ENCODE peak calls at places on chromosomes 12 and 14, in six cellular contexts. P, H, Q, N, Y and W are unnamed samples.
A peak's percentile ranks its signal among the peaks of the same experiment; 100 is the strongest.

GRCh38 chr14:101408077-101408831 is 153.0 kb upstream of the DIO3 start:
- DNase-seq in Y (no peak), P (peak; percentile 50), Q (no peak), H (no peak), N (peak; percentile 80), W (no peak)

GRCh38 chr14:97283450-97284230 is 486.5 kb downstream of the VRK1 start:
- DNase-seq in Y (no peak), P (no peak), H (no peak), Q (no peak), N (no peak), W (no peak)

GRCh38 chr12:12714276-12715001 is 2.7 kb upstream of the CDKN1B start:
- DNase-seq in Q (no peak), H (no peak), Y (peak; percentile 69), N (peak; percentile 54), P (no peak), W (no peak)

GRCh38 chr12:7143564-7143963 is 13.4 kb downstream of the CLSTN3 start:
- DNase-seq in Y (no peak), Q (no peak), P (no peak), H (no peak), N (no peak), W (no peak)

GRCh38 chr14:93832665-93833064 is 44.4 kb upstream of the PRIMA1 start:
- DNase-seq in H (no peak), Q (peak; percentile 77), Y (no peak), N (no peak), P (no peak), W (no peak)

GRCh38 chr14:69780952-69781351 is 14.0 kb downstream of the SRSF5 start:
- DNase-seq in H (no peak), Q (no peak), Y (no peak), P (no peak), N (no peak), W (no peak)

GRCh38 chr14:26655128-26655527 is 57.3 kb upstream of the NOVA1 start:
- DNase-seq in P (no peak), N (no peak), Y (no peak), Q (no peak), H (no peak), W (no peak)

GRCh38 chr14:25848601-25849000 is 749.2 kb downstream of the NOVA1 start:
- DNase-seq in N (no peak), H (no peak), Q (no peak), P (no peak), Y (no peak), W (peak; percentile 5)

GRCh38 chr12:128267651-128268347 is 829 bp downstream of the TMEM132C start:
- DNase-seq in H (no peak), Y (no peak), P (no peak), N (no peak), Q (no peak), W (no peak)

GRCh38 chr12:92771011-92771410 is 68.2 kb downstream of the PLEKHG7 start:
- DNase-seq in H (no peak), N (no peak), P (no peak), Q (no peak), Y (no peak), W (no peak)

GRCh38 chr14:27181304-27181703 is 583.5 kb upstream of the NOVA1 start:
- DNase-seq in N (no peak), P (no peak), Q (no peak), Y (no peak), H (no peak), W (no peak)

GRCh38 chr12:114368685-114369084 is 37.3 kb downstream of the TBX5 start:
- DNase-seq in Q (no peak), Y (no peak), H (no peak), N (no peak), P (no peak), W (no peak)

GRCh38 chr14:44771495-44771894 is 190.3 kb downstream of the KLHL28 start:
- DNase-seq in H (no peak), Y (no peak), P (no peak), Q (no peak), N (no peak), W (no peak)

GRCh38 chr12:80679346-80680131 is 27.9 kb upstream of the MYF6 start:
- DNase-seq in Q (no peak), H (no peak), N (no peak), Y (no peak), P (no peak), W (no peak)

GRCh38 chr12:105485321-105485910 is 154.9 kb downstream of the C12orf75 start:
- DNase-seq in Q (no peak), H (no peak), N (peak; percentile 89), P (peak; percentile 89), Y (no peak), W (no peak)

GRCh38 chr12:15662303-15662980 is 126.7 kb downstream of the EPS8 start:
- DNase-seq in N (peak; percentile 95), H (peak; percentile 86), Q (no peak), P (peak; percentile 43), Y (no peak), W (peak; percentile 81)

GRCh38 chr14:33676135-33676566 is 274.7 kb downstream of the EGLN3 start:
- DNase-seq in Q (peak; percentile 60), N (peak; percentile 70), Y (no peak), H (peak; percentile 16), P (peak; percentile 69), W (no peak)

GRCh38 chr12:120225200-120225558 is 24.3 kb upstream of the RPLP0 start:
- DNase-seq in N (no peak), P (no peak), Y (no peak), H (no peak), Q (no peak), W (no peak)

GRCh38 chr14:51139221-51139681 is 44.3 kb upstream of the TRIM9 start:
- DNase-seq in P (no peak), Q (no peak), H (no peak), Y (no peak), N (no peak), W (peak; percentile 31)

GRCh38 chr12:50390284-50390683 is 6.1 kb downstream of the FAM186A start:
- DNase-seq in Y (no peak), H (peak; percentile 21), N (peak; percentile 96), Q (no peak), P (peak; percentile 85), W (no peak)

GRCh38 chr14:58722433-58722832 is 84.7 kb downstream of the DACT1 start:
- DNase-seq in N (no peak), Q (no peak), H (no peak), Y (no peak), P (no peak), W (no peak)

DNA sequence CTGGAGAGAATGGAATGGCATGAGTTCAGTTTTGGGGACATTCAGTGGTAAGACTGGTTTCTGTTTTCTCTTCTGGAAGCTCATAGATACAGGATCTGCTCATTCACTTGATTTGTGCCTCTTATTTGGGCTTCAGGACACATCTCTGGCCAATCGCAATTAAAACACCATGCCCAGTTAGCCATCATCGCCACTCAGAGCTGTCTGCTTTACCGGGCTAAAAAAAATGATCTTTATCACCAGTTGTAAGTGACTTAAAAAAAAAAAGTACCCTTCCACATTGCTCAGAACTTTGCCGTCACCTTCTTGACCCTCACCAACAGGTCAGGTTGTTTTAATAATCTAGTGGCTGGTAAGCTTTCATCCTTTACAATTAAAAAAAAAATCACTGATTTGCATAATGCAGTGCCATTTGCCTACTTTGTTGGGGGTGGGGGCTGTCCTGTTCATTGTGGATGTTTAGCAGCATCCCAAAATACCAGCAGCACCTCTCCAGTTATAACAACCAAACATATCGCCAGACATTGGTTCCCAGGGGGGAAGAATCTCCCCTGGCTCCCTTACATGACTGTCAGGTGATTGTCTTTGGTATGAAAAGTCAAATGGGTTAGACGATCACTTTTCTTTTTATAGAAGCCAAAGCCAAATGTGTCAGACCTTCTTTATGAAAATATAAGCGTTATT is 150.1 kb downstream of the PRKCH start:
- DNase-seq in Y (no peak), N (peak; percentile 29), H (no peak), P (peak; percentile 36), Q (no peak), W (no peak)
- H3K27ac ChIP-seq in Y (peak overlapping the region; percentile 67), N (peak overlapping the region; percentile 89), H (no peak overlapping the region), P (peak overlapping the region; percentile 100), Q (peak overlapping the region; percentile 67), W (peak overlapping the region; percentile 36)

DNA sequence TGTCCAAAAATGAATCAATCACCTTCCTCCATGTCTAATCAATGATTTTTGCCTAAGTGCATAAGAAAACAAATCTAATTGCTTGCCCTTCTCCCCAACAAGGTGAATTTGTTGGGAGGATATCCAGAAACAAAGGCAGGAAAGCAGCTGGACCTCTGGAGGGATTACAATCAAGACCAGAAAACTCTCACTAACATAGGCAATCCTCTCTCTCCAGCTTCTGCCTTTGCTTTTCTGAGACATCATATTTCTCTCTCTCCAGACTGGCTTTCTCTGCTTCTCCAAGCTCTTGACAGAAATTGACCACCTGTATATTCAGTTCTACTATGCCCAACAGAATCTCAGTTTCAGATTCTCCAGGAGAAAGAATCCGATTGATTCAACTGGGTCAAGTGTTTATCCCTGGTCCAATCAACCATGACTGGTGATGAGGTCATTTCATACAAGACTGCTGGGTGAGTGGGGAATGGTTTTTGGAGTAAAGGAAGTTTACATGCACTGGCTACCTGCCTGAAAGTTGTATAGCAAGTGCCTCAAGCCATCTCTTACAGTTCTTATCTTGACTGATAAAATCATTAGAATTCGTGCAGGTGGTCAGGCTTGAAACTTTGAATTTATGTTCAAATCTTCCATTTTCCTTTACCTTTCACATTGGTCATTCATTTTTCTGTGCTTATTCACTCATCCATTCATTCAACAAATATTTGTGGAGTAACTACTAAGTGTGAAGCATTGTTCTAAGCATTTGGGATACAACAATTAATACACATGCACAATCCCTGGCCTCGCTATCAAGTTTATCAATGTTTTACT is 22.2 kb upstream of the CFAP54 start:
- DNase-seq in Y (no peak), Q (no peak), P (peak; percentile 36), H (no peak), N (peak; percentile 66), W (no peak)
- H3K27ac ChIP-seq in Y (no peak overlapping the region), Q (no peak overlapping the region), P (no peak overlapping the region), H (no peak overlapping the region), N (no peak overlapping the region), W (peak overlapping the region; percentile 64)

DNA sequence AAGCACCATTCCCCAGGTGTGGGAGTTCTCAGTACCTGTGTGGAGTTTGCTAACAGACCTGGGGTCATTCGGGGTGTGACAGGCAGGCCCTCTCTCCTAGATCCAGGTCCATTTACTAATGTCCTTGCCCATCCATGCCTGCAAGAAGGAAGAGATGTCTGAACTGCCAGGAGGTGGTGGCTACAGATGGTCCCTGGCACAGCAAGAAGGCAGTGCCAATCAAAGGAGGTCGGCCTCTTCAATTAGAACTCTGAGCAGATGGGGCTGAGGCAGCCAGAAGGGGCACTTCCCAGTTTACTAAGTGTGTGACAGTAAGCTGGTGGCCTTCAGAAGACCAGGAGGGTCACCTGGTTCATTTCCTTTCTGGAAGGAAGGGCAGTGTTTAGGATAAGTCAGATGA is 202.5 kb downstream of the CACNA1C start:
- DNase-seq in Y (no peak), H (no peak), N (no peak), Q (no peak), P (no peak), W (no peak)
- H3K27ac ChIP-seq in Y (no peak overlapping the region), H (no peak overlapping the region), N (no peak overlapping the region), Q (peak overlapping the region; percentile 92), P (no peak overlapping the region), W (no peak overlapping the region)

DNA sequence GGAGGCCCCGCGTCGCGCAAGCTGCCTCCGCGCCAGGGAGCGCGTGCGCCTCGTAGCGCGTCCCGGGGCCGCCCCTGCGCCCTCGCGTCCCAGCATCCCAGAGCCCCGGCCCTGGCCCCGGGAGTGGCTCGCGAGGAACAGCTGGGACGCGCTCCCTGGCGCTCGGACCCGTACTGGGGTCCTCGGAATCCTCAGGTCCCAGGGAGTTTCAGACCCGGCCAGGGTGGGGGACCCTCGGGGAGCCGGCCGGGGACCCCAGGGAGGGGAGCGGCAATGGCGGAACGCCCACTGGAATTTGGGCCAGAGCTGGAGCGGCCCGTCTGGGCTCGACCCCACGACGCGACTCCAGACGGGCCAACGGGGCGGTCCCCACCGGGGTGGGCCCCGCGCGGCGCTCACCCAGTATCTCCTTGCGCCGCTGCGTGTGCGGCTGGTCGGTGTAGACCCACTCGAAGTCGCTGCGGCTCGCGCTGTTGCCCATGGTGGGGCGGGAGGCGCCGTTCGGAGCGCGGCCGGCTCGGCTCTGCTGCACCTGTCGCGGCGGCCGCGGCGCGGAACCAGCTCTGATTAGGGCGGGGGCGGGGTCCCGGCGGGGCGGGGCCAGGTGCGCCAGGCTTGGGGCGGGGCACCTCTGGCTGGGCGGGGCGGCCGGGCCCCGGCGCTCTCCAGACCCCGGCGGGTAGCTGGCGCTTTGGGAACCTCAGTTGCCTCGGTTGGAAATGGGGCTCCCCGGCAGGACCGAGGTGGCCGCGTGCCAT is at the start of gene DEGS2:
- DNase-seq in N (no peak), P (no peak), H (no peak), Y (peak; percentile 85), Q (no peak), W (no peak)
- H3K27ac ChIP-seq in N (no peak within 1 kb of the TSS), P (no peak within 1 kb of the TSS), H (no peak within 1 kb of the TSS), Y (no peak within 1 kb of the TSS), Q (no peak within 1 kb of the TSS), W (no peak within 1 kb of the TSS)